ENCODE peak calls at places on chromosomes 16 and 17, in eight cellular contexts. N is lower leg skin, L is HepG2, E is heart left ventricle, A is upper lobe of left lung, R is transverse colon, M is adrenal gland, H is body of pancreas. S is an unnamed sample.

GRCh38 chr17:42287305-42288077 is 807 bp upstream of the STAT5A start:
- DNase-seq in N (no peak), L (no peak), E (peak; percentile 51), A (no peak), R (peak; percentile 56), M (peak; percentile 80), H (no peak), S (peak; percentile 53)

GRCh38 chr17:15291674-15292361 is 26.7 kb upstream of the PMP22 start:
- DNase-seq in N (no peak), L (no peak), E (peak; percentile 21), A (no peak), R (no peak), M (no peak), H (no peak), S (no peak)

GRCh38 chr17:29433551-29433950 is 43.4 kb downstream of the TAOK1 start:
- DNase-seq in N (no peak), L (no peak), E (no peak), A (no peak), R (no peak), M (no peak), H (no peak), S (no peak)

GRCh38 chr16:25692307-25692706 is 548 bp downstream of the HS3ST4 start:
- DNase-seq in N (no peak), L (no peak), E (no peak), A (no peak), R (no peak), M (no peak), H (peak; percentile 12), S (no peak)

GRCh38 chr17:50668838-50669581 is 34.3 kb downstream of the ABCC3 start:
- DNase-seq in N (no peak), L (no peak), E (no peak), A (no peak), R (no peak), M (no peak), H (no peak), S (no peak)

GRCh38 chr17:38921756-38922411 is 3.5 kb upstream of the LASP1NB start:
- DNase-seq in N (peak; percentile 11), L (no peak), E (no peak), A (no peak), R (no peak), M (no peak), H (no peak), S (no peak)

GRCh38 chr17:49387374-49388289 is 25.6 kb upstream of the ZNF652 start:
- DNase-seq in N (no peak), L (no peak), E (no peak), A (no peak), R (no peak), M (no peak), H (no peak), S (no peak)

GRCh38 chr17:81566461-81567126 is 14.4 kb upstream of the FAAP100 start:
- DNase-seq in N (peak; percentile 56), L (no peak), E (peak; percentile 65), A (no peak), R (peak; percentile 73), M (peak; percentile 90), H (peak; percentile 94), S (peak; percentile 80)

GRCh38 chr17:38663125-38663751 is 11.5 kb downstream of the EPOP start:
- DNase-seq in N (no peak), L (peak; percentile 90), E (peak; percentile 48), A (no peak), R (peak; percentile 72), M (peak; percentile 64), H (peak; percentile 84), S (no peak)

GRCh38 chr16:7086842-7087616 is 245.6 kb upstream of the RBFOX1 start:
- DNase-seq in N (no peak), L (peak; percentile 33), E (peak; percentile 19), A (peak; percentile 37), R (no peak), M (peak; percentile 81), H (peak; percentile 11), S (peak; percentile 10)

GRCh38 chr17:52965856-52966255 is 807.3 kb upstream of the CA10 start:
- DNase-seq in N (no peak), L (no peak), E (no peak), A (no peak), R (no peak), M (no peak), H (no peak), S (no peak)

GRCh38 chr17:28404007-28404406 is 2.0 kb downstream of the SLC46A1 start:
- DNase-seq in N (no peak), L (no peak), E (no peak), A (no peak), R (no peak), M (no peak), H (no peak), S (no peak)

GRCh38 chr16:88799569-88800276 is 3.9 kb upstream of the CDT1 start:
- DNase-seq in N (no peak), L (no peak), E (no peak), A (no peak), R (no peak), M (no peak), H (no peak), S (no peak)

GRCh38 chr17:30326816-30327215 is 7.0 kb downstream of the TMIGD1 start:
- DNase-seq in N (no peak), L (no peak), E (no peak), A (no peak), R (no peak), M (no peak), H (no peak), S (no peak)

GRCh38 chr16:89723279-89724250 is 2.2 kb downstream of the ZNF276 start:
- DNase-seq in N (no peak), L (no peak), E (peak; percentile 65), A (peak; percentile 79), R (peak; percentile 57), M (peak; percentile 36), H (peak; percentile 36), S (no peak)

GRCh38 chr17:82065193-82065637 is 389 bp downstream of the DUS1L start:
- DNase-seq in N (no peak), L (no peak), E (no peak), A (no peak), R (no peak), M (peak; percentile 44), H (no peak), S (no peak)

GRCh38 chr16:10776280-10776679 is 32.6 kb downstream of the NUBP1 start:
- DNase-seq in N (no peak), L (no peak), E (no peak), A (no peak), R (no peak), M (no peak), H (no peak), S (no peak)

GRCh38 chr17:78759203-78759968 is 22.7 kb downstream of the CYTH1 start:
- DNase-seq in N (no peak), L (no peak), E (peak; percentile 70), A (no peak), R (peak; percentile 82), M (peak; percentile 48), H (peak; percentile 87), S (no peak)

GRCh38 chr16:50326835-50327465 is 41.8 kb downstream of the BRD7 start:
- DNase-seq in N (peak; percentile 26), L (no peak), E (no peak), A (no peak), R (no peak), M (no peak), H (peak; percentile 16), S (no peak)

GRCh38 chr16:65825191-65825856 is 541.2 kb upstream of the CDH5 start:
- DNase-seq in N (no peak), L (no peak), E (no peak), A (no peak), R (no peak), M (no peak), H (no peak), S (no peak)

GRCh38 chr17:5044630-5045029 is 9.4 kb upstream of the SLC52A1 start:
- DNase-seq in N (no peak), L (no peak), E (no peak), A (no peak), R (no peak), M (no peak), H (no peak), S (no peak)
- TF ChIP-seq POLR2A in N (no peak), L (no peak), E (no peak), A (no peak), R (no peak), M (no peak), H (no peak), S (no peak)

DNA sequence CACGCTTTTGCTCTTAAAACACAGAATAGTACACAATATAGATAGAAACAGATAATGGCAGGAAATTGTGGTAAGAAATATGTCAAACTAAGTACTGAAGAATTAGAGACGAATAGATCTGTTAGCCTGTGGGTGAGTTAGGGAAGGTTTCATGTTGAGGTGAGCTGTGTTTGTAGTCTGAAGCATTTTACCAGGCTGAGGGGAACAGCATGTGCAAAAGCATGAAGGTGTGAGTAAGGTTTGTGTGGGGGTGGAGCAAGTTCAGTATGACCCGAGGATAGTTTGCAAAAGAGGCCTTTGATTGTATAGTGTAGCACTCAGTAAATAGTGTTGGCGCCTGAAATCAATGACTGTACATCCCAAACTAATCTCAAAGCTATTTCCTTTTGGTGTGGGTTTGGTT is 13.8 kb downstream of the IGSF6 start:
- DNase-seq in N (no peak), L (peak; percentile 91), E (no peak), A (no peak), R (no peak), M (no peak), H (no peak), S (no peak)
- H3K4me3 ChIP-seq in N (no peak overlapping the region), L (no peak overlapping the region), E (no peak overlapping the region), A (no peak overlapping the region), R (no peak overlapping the region), M (no peak overlapping the region), H (no peak overlapping the region), S (no peak overlapping the region)

DNA sequence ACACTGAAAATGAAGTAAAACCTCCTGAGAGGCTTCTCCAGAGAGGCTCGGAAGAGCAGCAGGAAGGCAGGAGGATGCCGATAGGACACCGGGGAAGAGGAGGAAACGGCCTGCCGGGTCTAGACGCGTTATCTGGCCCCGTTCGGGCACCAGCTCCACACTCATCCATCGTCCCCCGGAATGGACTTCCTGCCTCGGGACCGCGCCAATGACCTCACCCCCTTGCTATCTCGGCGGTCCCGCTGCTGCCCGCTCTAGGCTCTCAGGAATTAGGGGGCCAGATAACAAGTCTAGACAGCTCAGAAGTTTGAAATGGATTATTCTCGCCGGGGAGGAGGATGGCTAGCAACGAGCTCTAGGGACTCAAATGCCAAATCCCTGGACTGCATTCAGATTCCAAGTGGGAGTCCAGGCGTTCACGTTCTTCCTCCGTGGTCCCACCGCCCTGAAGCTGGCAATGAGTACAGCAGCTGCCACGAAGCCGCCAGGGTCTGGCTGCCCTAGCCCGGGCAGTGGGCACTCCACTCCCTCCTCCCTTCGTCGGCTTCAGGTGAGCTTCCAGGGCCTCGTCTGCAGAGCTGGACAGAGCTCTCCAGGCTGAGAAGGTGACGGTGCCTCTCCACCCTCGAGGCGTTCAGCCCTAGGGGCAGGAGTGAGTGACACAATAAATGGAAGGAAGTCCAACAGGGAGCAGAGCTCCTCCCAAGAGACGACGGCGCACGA is 351.0 kb downstream of the FOXL1 start:
- DNase-seq in N (no peak), L (no peak), E (peak; percentile 50), A (no peak), R (no peak), M (peak; percentile 41), H (no peak), S (no peak)
- TF ChIP-seq POLR2A in N (no peak), L (no peak), E (no peak), A (no peak), R (no peak), M (no peak), H (no peak), S (no peak)

GRCh38 chr16:16890964-16891363 is 512.0 kb downstream of the NPIPA7 start:
- DNase-seq in N (no peak), L (no peak), E (no peak), A (no peak), R (no peak), M (no peak), H (no peak), S (no peak)
- H3K4me3 ChIP-seq in N (no peak overlapping the region), L (no peak overlapping the region), E (no peak overlapping the region), A (no peak overlapping the region), R (no peak overlapping the region), M (no peak overlapping the region), H (no peak overlapping the region), S (no peak overlapping the region)